ENCODE peak calls at places on chromosome 6, in five cellular contexts. I, F, D, A and K are unnamed samples.

GRCh38 chr6:132598473-132598872 is 8.9 kb upstream of the TAAR5 start:
- DNase-seq in I (no peak), F (no peak), D (no peak), A (no peak), K (no peak)

GRCh38 chr6:133223458-133224014 is 17.6 kb upstream of the EYA4 start:
- DNase-seq in I (no peak), F (no peak), D (no peak), A (no peak), K (no peak)

GRCh38 chr6:78868124-78868523 is 773 bp downstream of the IRAK1BP1 start:
- DNase-seq in I (no peak), F (no peak), D (no peak), A (no peak), K (no peak)

GRCh38 chr6:142297996-142298753 is 3.6 kb upstream of the ADGRG6 start:
- DNase-seq in I (peak; percentile 89), F (peak; percentile 91), D (no peak), A (no peak), K (no peak)

GRCh38 chr6:54366647-54367327 is 58.5 kb downstream of the TINAG start:
- DNase-seq in I (peak; percentile 24), F (peak; percentile 50), D (no peak), A (no peak), K (no peak)

GRCh38 chr6:166439366-166440091 is 56.8 kb upstream of the MPC1 start:
- DNase-seq in I (no peak), F (no peak), D (no peak), A (no peak), K (no peak)

GRCh38 chr6:74075323-74075722 is 379.3 kb downstream of the CD109 start:
- DNase-seq in I (no peak), F (peak; percentile 8), D (no peak), A (no peak), K (no peak)

GRCh38 chr6:48755315-48755714 is 644.3 kb upstream of the PTCHD4 start:
- DNase-seq in I (no peak), F (no peak), D (no peak), A (no peak), K (no peak)

GRCh38 chr6:75735491-75736186 is 13.4 kb upstream of the MYO6 start:
- DNase-seq in I (no peak), F (peak; percentile 29), D (no peak), A (no peak), K (no peak)

GRCh38 chr6:131655387-131655786 is 18.3 kb downstream of the ENPP3 start:
- DNase-seq in I (no peak), F (no peak), D (no peak), A (no peak), K (no peak)

GRCh38 chr6:49890988-49891387 is 24.7 kb upstream of the CRISP1 start:
- DNase-seq in I (no peak), F (no peak), D (no peak), A (no peak), K (no peak)

GRCh38 chr6:33082702-33083101 is 6.9 kb downstream of the HLA-DPB1 start:
- DNase-seq in I (no peak), F (peak; percentile 65), D (no peak), A (no peak), K (no peak)

GRCh38 chr6:11601776-11602605 is 64.4 kb downstream of the TMEM170B start:
- DNase-seq in I (no peak), F (no peak), D (no peak), A (no peak), K (no peak)

GRCh38 chr6:83368582-83368981 is 62.3 kb downstream of the ME1 start:
- DNase-seq in I (no peak), F (no peak), D (no peak), A (no peak), K (no peak)

GRCh38 chr6:45961125-45961524 is 54.5 kb downstream of the CLIC5 start:
- DNase-seq in I (no peak), F (peak; percentile 60), D (no peak), A (no peak), K (no peak)

GRCh38 chr6:113591896-113592827 is 265.0 kb upstream of the MARCKS start:
- DNase-seq in I (no peak), F (peak; percentile 82), D (no peak), A (no peak), K (no peak)